ENCODE peak calls at places on chromosome 19, in five cellular contexts. One of them, this sample, is unnamed.
A peak's percentile ranks its signal among the peaks of the same experiment; 100 is the strongest.

GRCh38 chr19:1598777-1599459 is 6.3 kb upstream of the MBD3 start:
- DNase-seq in IMR-90: no peak
- DNase-seq in neuronal stem cell: no peak
- DNase-seq in H9: no peak
- DNase-seq in H1: no peak
- DNase-seq in this sample: no peak

GRCh38 chr19:44544031-44544430 is 14.6 kb upstream of the CEACAM20 start:
- DNase-seq in IMR-90: no peak
- DNase-seq in neuronal stem cell: no peak
- DNase-seq in H9: no peak
- DNase-seq in H1: no peak
- DNase-seq in this sample: no peak

GRCh38 chr19:28489126-28489660 is 723.8 kb downstream of the UQCRFS1 start:
- DNase-seq in IMR-90: no peak
- DNase-seq in neuronal stem cell: no peak
- DNase-seq in H9: peak; percentile 46
- DNase-seq in H1: no peak
- DNase-seq in this sample: no peak

GRCh38 chr19:18364826-18365528 is 21.0 kb upstream of the GDF15 start:
- DNase-seq in IMR-90: peak; percentile 100
- DNase-seq in neuronal stem cell: no peak
- DNase-seq in H9: no peak
- DNase-seq in H1: no peak
- DNase-seq in this sample: peak; percentile 100

GRCh38 chr19:4386038-4386782 is 14.1 kb downstream of the SH3GL1 start:
- DNase-seq in IMR-90: peak; percentile 53
- DNase-seq in neuronal stem cell: no peak
- DNase-seq in H9: no peak
- DNase-seq in H1: no peak
- DNase-seq in this sample: no peak

GRCh38 chr19:4662812-4663211 is 7.3 kb downstream of the MYDGF start:
- DNase-seq in IMR-90: no peak
- DNase-seq in neuronal stem cell: no peak
- DNase-seq in H9: no peak
- DNase-seq in H1: no peak
- DNase-seq in this sample: no peak

GRCh38 chr19:30407310-30407709 is 35.1 kb downstream of the ZNF536 start:
- DNase-seq in IMR-90: no peak
- DNase-seq in neuronal stem cell: no peak
- DNase-seq in H9: no peak
- DNase-seq in H1: no peak
- DNase-seq in this sample: no peak

GRCh38 chr19:1526979-1527649 is 3.2 kb downstream of the PLK5 start:
- DNase-seq in IMR-90: no peak
- DNase-seq in neuronal stem cell: no peak
- DNase-seq in H9: no peak
- DNase-seq in H1: no peak
- DNase-seq in this sample: no peak

GRCh38 chr19:36115453-36116343 is at the start of gene TBCB:
- DNase-seq in IMR-90: peak; percentile 28
- DNase-seq in neuronal stem cell: no peak
- DNase-seq in H9: no peak
- DNase-seq in H1: no peak
- DNase-seq in this sample: peak; percentile 57

GRCh38 chr19:19439083-19439482 is 33.6 kb downstream of the GATAD2A start:
- DNase-seq in IMR-90: no peak
- DNase-seq in neuronal stem cell: no peak
- DNase-seq in H9: no peak
- DNase-seq in H1: no peak
- DNase-seq in this sample: no peak

GRCh38 chr19:58243351-58243750 is 14.6 kb downstream of the ZNF544 start:
- DNase-seq in IMR-90: no peak
- DNase-seq in neuronal stem cell: no peak
- DNase-seq in H9: no peak
- DNase-seq in H1: no peak
- DNase-seq in this sample: no peak

GRCh38 chr19:31326329-31327028 is 22.8 kb downstream of the TSHZ3 start:
- DNase-seq in IMR-90: peak; percentile 80
- DNase-seq in neuronal stem cell: no peak
- DNase-seq in H9: no peak
- DNase-seq in H1: no peak
- DNase-seq in this sample: peak; percentile 81

GRCh38 chr19:43501661-43502418 is 2.7 kb downstream of the PHLDB3 start:
- DNase-seq in IMR-90: no peak
- DNase-seq in neuronal stem cell: peak; percentile 54
- DNase-seq in H9: peak; percentile 86
- DNase-seq in H1: peak; percentile 43
- DNase-seq in this sample: no peak

GRCh38 chr19:42130254-42130573 is 2.0 kb downstream of the POU2F2 start:
- DNase-seq in IMR-90: no peak
- DNase-seq in neuronal stem cell: no peak
- DNase-seq in H9: no peak
- DNase-seq in H1: no peak
- DNase-seq in this sample: no peak

GRCh38 chr19:20247016-20247683 is 80.1 kb downstream of the ZNF486 start:
- DNase-seq in IMR-90: no peak
- DNase-seq in neuronal stem cell: peak; percentile 29
- DNase-seq in H9: peak; percentile 59
- DNase-seq in H1: no peak
- DNase-seq in this sample: peak; percentile 6

GRCh38 chr19:6260912-6261636 is 18.7 kb downstream of the MLLT1 start:
- DNase-seq in IMR-90: peak; percentile 22
- DNase-seq in neuronal stem cell: no peak
- DNase-seq in H9: peak; percentile 77
- DNase-seq in H1: peak; percentile 38
- DNase-seq in this sample: peak; percentile 47

GRCh38 chr19:1384478-1385110 is 887 bp downstream of the NDUFS7 start:
- DNase-seq in IMR-90: no peak
- DNase-seq in neuronal stem cell: no peak
- DNase-seq in H9: no peak
- DNase-seq in H1: no peak
- DNase-seq in this sample: peak; percentile 26

GRCh38 chr19:44738603-44739585 is 9.6 kb upstream of the BCL3 start:
- DNase-seq in IMR-90: no peak
- DNase-seq in neuronal stem cell: no peak
- DNase-seq in H9: no peak
- DNase-seq in H1: no peak
- DNase-seq in this sample: peak; percentile 47

GRCh38 chr19:9107375-9107774 is at the start of gene OR7G2:
- DNase-seq in IMR-90: no peak
- DNase-seq in neuronal stem cell: no peak
- DNase-seq in H9: no peak
- DNase-seq in H1: no peak
- DNase-seq in this sample: no peak
- H2BK120ac ChIP-seq in IMR-90: no peak within 1 kb of the TSS
- H2BK120ac ChIP-seq in neuronal stem cell: no peak within 1 kb of the TSS
- H2BK120ac ChIP-seq in H9: no peak within 1 kb of the TSS
- H2BK120ac ChIP-seq in H1: no peak within 1 kb of the TSS
- H2BK120ac ChIP-seq in this sample: no peak within 1 kb of the TSS

GRCh38 chr19:53768401-53768800 is 55.7 kb downstream of the NLRP12 start:
- DNase-seq in IMR-90: no peak
- DNase-seq in neuronal stem cell: no peak
- DNase-seq in H9: no peak
- DNase-seq in H1: no peak
- DNase-seq in this sample: no peak

GRCh38 chr19:53775524-53775923 is 48.6 kb downstream of the NLRP12 start:
- DNase-seq in IMR-90: no peak
- DNase-seq in neuronal stem cell: no peak
- DNase-seq in H9: no peak
- DNase-seq in H1: no peak
- DNase-seq in this sample: no peak

GRCh38 chr19:53774011-53774410 is 50.1 kb downstream of the NLRP12 start:
- DNase-seq in IMR-90: no peak
- DNase-seq in neuronal stem cell: no peak
- DNase-seq in H9: no peak
- DNase-seq in H1: no peak
- DNase-seq in this sample: no peak

GRCh38 chr19:53772943-53773342 is 51.2 kb downstream of the NLRP12 start:
- DNase-seq in IMR-90: peak; percentile 47
- DNase-seq in neuronal stem cell: peak; percentile 61
- DNase-seq in H9: peak; percentile 75
- DNase-seq in H1: no peak
- DNase-seq in this sample: peak; percentile 42

GRCh38 chr19:53771133-53771532 is 53.0 kb downstream of the NLRP12 start:
- DNase-seq in IMR-90: no peak
- DNase-seq in neuronal stem cell: no peak
- DNase-seq in H9: peak; percentile 49
- DNase-seq in H1: no peak
- DNase-seq in this sample: no peak
- H3K14ac ChIP-seq in IMR-90: no peak overlapping the region
- H3K14ac ChIP-seq in neuronal stem cell: no peak overlapping the region
- H3K14ac ChIP-seq in H9: no peak overlapping the region
- H3K14ac ChIP-seq in H1: no peak overlapping the region
- H3K14ac ChIP-seq in this sample: no peak overlapping the region

DNA sequence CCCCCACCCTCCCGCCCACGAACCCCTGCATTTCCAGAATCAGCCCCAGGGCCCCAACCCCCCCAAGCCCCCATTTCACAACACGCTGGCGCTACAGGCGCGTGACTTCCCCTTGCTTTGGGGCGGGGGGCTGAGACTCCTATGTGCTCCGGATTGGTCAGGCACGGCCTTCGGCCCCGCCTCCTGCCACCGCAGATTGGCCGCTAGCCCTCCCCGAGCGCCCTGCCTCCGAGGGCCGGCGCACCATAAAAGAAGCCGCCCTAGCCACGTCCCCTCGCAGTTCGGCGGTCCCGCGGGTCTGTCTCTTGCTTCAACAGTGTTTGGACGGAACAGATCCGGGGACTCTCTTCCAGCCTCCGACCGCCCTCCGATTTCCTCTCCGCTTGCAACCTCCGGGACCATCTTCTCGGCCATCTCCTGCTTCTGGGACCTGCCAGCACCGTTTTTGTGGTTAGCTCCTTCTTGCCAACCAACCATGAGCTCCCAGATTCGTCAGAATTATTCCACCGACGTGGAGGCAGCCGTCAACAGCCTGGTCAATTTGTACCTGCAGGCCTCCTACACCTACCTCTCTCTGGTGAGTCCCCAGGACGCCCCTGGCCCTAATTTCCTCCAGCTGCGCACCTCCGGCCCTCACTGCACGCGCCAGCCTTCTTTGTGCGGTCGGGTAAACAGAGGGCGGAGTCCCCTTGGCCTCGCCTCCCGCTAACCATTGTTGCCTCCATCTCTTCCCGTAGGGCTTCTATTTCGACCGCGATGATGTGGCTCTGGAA is at the start of gene FTL:
- DNase-seq in IMR-90: peak; percentile 94
- DNase-seq in neuronal stem cell: peak; percentile 84
- DNase-seq in H9: peak; percentile 97
- DNase-seq in H1: peak; percentile 93
- DNase-seq in this sample: peak; percentile 97
- H2BK15ac ChIP-seq in IMR-90: peak within 1 kb of the TSS; percentile 80
- H2BK15ac ChIP-seq in neuronal stem cell: peak within 1 kb of the TSS; percentile 76
- H2BK15ac ChIP-seq in H9: no peak within 1 kb of the TSS
- H2BK15ac ChIP-seq in H1: peak within 1 kb of the TSS; percentile 74
- H2BK15ac ChIP-seq in this sample: peak within 1 kb of the TSS; percentile 73

GRCh38 chr19:46205183-46205984 is 24.2 kb upstream of the IGFL1 start:
- DNase-seq in IMR-90: no peak
- DNase-seq in neuronal stem cell: no peak
- DNase-seq in H9: no peak
- DNase-seq in H1: no peak
- DNase-seq in this sample: no peak

GRCh38 chr19:46206176-46206575 is 23.4 kb upstream of the IGFL1 start:
- DNase-seq in IMR-90: no peak
- DNase-seq in neuronal stem cell: no peak
- DNase-seq in H9: no peak
- DNase-seq in H1: no peak
- DNase-seq in this sample: no peak

GRCh38 chr19:46211201-46211881 is 18.2 kb upstream of the IGFL1 start:
- DNase-seq in IMR-90: no peak
- DNase-seq in neuronal stem cell: no peak
- DNase-seq in H9: peak; percentile 91
- DNase-seq in H1: peak; percentile 68
- DNase-seq in this sample: peak; percentile 12

GRCh38 chr19:46210634-46211033 is 18.9 kb upstream of the IGFL1 start:
- DNase-seq in IMR-90: no peak
- DNase-seq in neuronal stem cell: no peak
- DNase-seq in H9: no peak
- DNase-seq in H1: no peak
- DNase-seq in this sample: no peak

GRCh38 chr19:46209051-46209450 is 20.5 kb upstream of the IGFL1 start:
- DNase-seq in IMR-90: no peak
- DNase-seq in neuronal stem cell: no peak
- DNase-seq in H9: no peak
- DNase-seq in H1: no peak
- DNase-seq in this sample: no peak
- H2BK120ac ChIP-seq in IMR-90: no peak overlapping the region
- H2BK120ac ChIP-seq in neuronal stem cell: no peak overlapping the region
- H2BK120ac ChIP-seq in H9: no peak overlapping the region
- H2BK120ac ChIP-seq in H1: no peak overlapping the region
- H2BK120ac ChIP-seq in this sample: no peak overlapping the region

DNA sequence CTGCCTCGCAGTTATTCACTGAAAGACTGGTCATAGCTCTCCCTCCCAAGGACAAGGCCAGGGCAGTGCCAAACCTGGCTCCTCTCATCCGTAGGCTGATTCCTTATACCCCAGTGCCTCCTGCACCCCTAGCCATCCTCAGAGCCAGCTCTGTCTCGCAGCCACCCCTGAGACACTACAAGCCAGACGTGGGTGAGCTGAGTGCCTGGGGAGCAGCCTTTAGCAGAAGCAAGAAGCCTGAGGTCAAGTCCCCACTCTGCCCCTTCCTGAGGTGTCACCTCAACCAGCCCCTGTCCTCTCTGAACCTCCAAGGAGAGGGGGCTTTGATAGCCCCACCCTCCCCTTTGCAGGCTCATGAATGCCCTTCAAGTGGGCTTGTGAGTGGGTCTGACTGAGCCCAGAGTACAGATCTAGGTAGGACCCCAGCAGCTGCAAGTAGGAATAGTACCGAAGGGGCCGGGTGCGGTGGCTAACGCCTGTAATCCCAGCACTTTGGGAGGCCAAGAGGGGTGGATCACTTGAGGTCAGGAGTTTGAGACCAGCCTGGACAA is 14.8 kb upstream of the AKAP8L start:
- DNase-seq in IMR-90: no peak
- DNase-seq in neuronal stem cell: no peak
- DNase-seq in H9: no peak
- DNase-seq in H1: no peak
- DNase-seq in this sample: no peak
- H3K14ac ChIP-seq in IMR-90: peak overlapping the region; percentile 47
- H3K14ac ChIP-seq in neuronal stem cell: no peak overlapping the region
- H3K14ac ChIP-seq in H9: no peak overlapping the region
- H3K14ac ChIP-seq in H1: no peak overlapping the region
- H3K14ac ChIP-seq in this sample: no peak overlapping the region

GRCh38 chr19:40630571-40631160 is 29.5 kb downstream of the LTBP4 start:
- DNase-seq in IMR-90: no peak
- DNase-seq in neuronal stem cell: no peak
- DNase-seq in H9: no peak
- DNase-seq in H1: no peak
- DNase-seq in this sample: no peak

GRCh38 chr19:40627486-40628279 is 26.5 kb downstream of the LTBP4 start:
- DNase-seq in IMR-90: no peak
- DNase-seq in neuronal stem cell: no peak
- DNase-seq in H9: peak; percentile 64
- DNase-seq in H1: no peak
- DNase-seq in this sample: no peak

GRCh38 chr19:40629346-40629745 is 28.2 kb downstream of the LTBP4 start:
- DNase-seq in IMR-90: no peak
- DNase-seq in neuronal stem cell: no peak
- DNase-seq in H9: no peak
- DNase-seq in H1: no peak
- DNase-seq in this sample: no peak

GRCh38 chr19:40633207-40633606 is 32.0 kb downstream of the LTBP4 start:
- DNase-seq in IMR-90: peak; percentile 85
- DNase-seq in neuronal stem cell: no peak
- DNase-seq in H9: no peak
- DNase-seq in H1: no peak
- DNase-seq in this sample: no peak

GRCh38 chr19:40632311-40633036 is 31.3 kb downstream of the LTBP4 start:
- DNase-seq in IMR-90: no peak
- DNase-seq in neuronal stem cell: no peak
- DNase-seq in H9: peak; percentile 83
- DNase-seq in H1: no peak
- DNase-seq in this sample: no peak
- H2BK15ac ChIP-seq in IMR-90: peak overlapping the region; percentile 75
- H2BK15ac ChIP-seq in neuronal stem cell: no peak overlapping the region
- H2BK15ac ChIP-seq in H9: no peak overlapping the region
- H2BK15ac ChIP-seq in H1: no peak overlapping the region
- H2BK15ac ChIP-seq in this sample: no peak overlapping the region